ENCODE peak calls at places on chromosomes 1 and 21, in six cellular contexts. M is HepG2; N is GM23338; R is CD8-positive, alpha-beta T cell; E is cardiac muscle cell; W is heart right ventricle. B is an unnamed sample.

GRCh38 chr1:11563560-11564069 is 84.7 kb downstream of the DISP3 start:
- DNase-seq in M (no peak), N (no peak), R (no peak), E (peak; percentile 4), W (no peak), B (no peak)

GRCh38 chr1:29521846-29522580 is 285.7 kb downstream of the PTPRU start:
- DNase-seq in M (no peak), N (no peak), R (no peak), E (no peak), W (no peak), B (no peak)

GRCh38 chr1:59761440-59761839 is 53.3 kb upstream of the HOOK1 start:
- DNase-seq in M (no peak), N (no peak), R (no peak), E (no peak), W (no peak), B (no peak)

GRCh38 chr1:171434717-171435346 is 50.5 kb upstream of the PRRC2C start:
- DNase-seq in M (no peak), N (no peak), R (no peak), E (peak; percentile 94), W (no peak), B (peak; percentile 63)

GRCh38 chr1:118337346-118337745 is 152.3 kb upstream of the SPAG17 start:
- DNase-seq in M (no peak), N (no peak), R (no peak), E (no peak), W (no peak), B (no peak)

GRCh38 chr1:181354865-181355264 is 128.5 kb upstream of the CACNA1E start:
- DNase-seq in M (no peak), N (no peak), R (no peak), E (no peak), W (no peak), B (no peak)

GRCh38 chr1:176843352-176844297 is 320.9 kb downstream of the ASTN1 start:
- DNase-seq in M (peak; percentile 7), N (peak; percentile 59), R (no peak), E (peak; percentile 61), W (peak; percentile 19), B (peak; percentile 0)

GRCh38 chr1:37708471-37708870 is 16.2 kb downstream of the CDCA8 start:
- DNase-seq in M (no peak), N (no peak), R (no peak), E (no peak), W (no peak), B (no peak)

GRCh38 chr1:47611992-47612391 is 174.1 kb downstream of the FOXD2 start:
- DNase-seq in M (no peak), N (no peak), R (no peak), E (no peak), W (peak; percentile 0), B (no peak)

GRCh38 chr1:32733573-32734321 is 31.2 kb upstream of the SYNC start:
- DNase-seq in M (peak; percentile 61), N (peak; percentile 70), R (no peak), E (peak; percentile 29), W (peak; percentile 64), B (no peak)

GRCh38 chr21:44509539-44509938 is 30.5 kb downstream of the KRTAP10-1 start:
- DNase-seq in M (no peak), N (no peak), R (no peak), E (no peak), W (peak; percentile 74), B (no peak)

GRCh38 chr1:89104687-89105086 is 21.2 kb downstream of the GBP2 start:
- DNase-seq in M (no peak), N (peak; percentile 26), R (no peak), E (no peak), W (no peak), B (no peak)

GRCh38 chr1:105138445-105138821 is 1388.7 kb downstream of the AMY1C start:
- DNase-seq in M (peak; percentile 76), N (no peak), R (no peak), E (peak; percentile 0), W (no peak), B (no peak)

GRCh38 chr1:9910425-9911178 is 533 bp upstream of the CTNNBIP1 start:
- DNase-seq in M (peak; percentile 96), N (peak; percentile 99), R (peak; percentile 100), E (peak; percentile 100), W (peak; percentile 100), B (peak; percentile 98)

GRCh38 chr21:15592271-15592860 is 137.4 kb upstream of the USP25 start:
- DNase-seq in M (peak; percentile 44), N (peak; percentile 35), R (no peak), E (peak; percentile 73), W (no peak), B (peak; percentile 21)

GRCh38 chr1:87449348-87449963 is 120.8 kb downstream of the LMO4 start:
- DNase-seq in M (no peak), N (no peak), R (no peak), E (peak; percentile 54), W (peak; percentile 76), B (no peak)

GRCh38 chr1:111140680-111140967 is 601 bp downstream of the CEPT1 start:
- DNase-seq in M (peak; percentile 67), N (peak; percentile 75), R (no peak), E (peak; percentile 56), W (no peak), B (no peak)

GRCh38 chr1:210340751-210341328 is 12.1 kb downstream of the HHAT start:
- DNase-seq in M (no peak), N (no peak), R (no peak), E (no peak), W (no peak), B (no peak)

GRCh38 chr1:222263791-222264190 is 284.1 kb downstream of the HHIPL2 start:
- DNase-seq in M (no peak), N (no peak), R (no peak), E (no peak), W (no peak), B (no peak)

GRCh38 chr1:77406661-77407060 is 124.8 kb downstream of the AK5 start:
- DNase-seq in M (no peak), N (no peak), R (no peak), E (peak; percentile 18), W (no peak), B (no peak)

GRCh38 chr1:159229486-159229885 is 24.8 kb downstream of the ACKR1 start:
- DNase-seq in M (no peak), N (no peak), R (no peak), E (no peak), W (no peak), B (no peak)

GRCh38 chr1:209585672-209586071 is 2.2 kb downstream of the CAMK1G start:
- DNase-seq in M (no peak), N (peak; percentile 63), R (no peak), E (peak; percentile 56), W (peak; percentile 46), B (no peak)

GRCh38 chr1:60571811-60572210 is 498.2 kb upstream of the C1orf87 start:
- DNase-seq in M (no peak), N (no peak), R (no peak), E (peak; percentile 54), W (no peak), B (no peak)

GRCh38 chr1:23619299-23620188 is 60.2 kb upstream of the ID3 start:
- DNase-seq in M (no peak), N (peak; percentile 86), R (peak; percentile 88), E (peak; percentile 30), W (peak; percentile 17), B (no peak)

GRCh38 chr1:84884671-84885389 is 8.2 kb downstream of the LPAR3 start:
- DNase-seq in M (no peak), N (no peak), R (no peak), E (peak; percentile 56), W (no peak), B (no peak)

GRCh38 chr1:88552226-88552625 is 131.8 kb upstream of the PKN2 start:
- DNase-seq in M (no peak), N (peak; percentile 20), R (no peak), E (no peak), W (no peak), B (no peak)

GRCh38 chr1:17673335-17674075 is 81.6 kb upstream of the ACTL8 start:
- DNase-seq in M (no peak), N (no peak), R (no peak), E (no peak), W (peak; percentile 19), B (no peak)

GRCh38 chr1:26450906-26451305 is 18.8 kb downstream of the DHDDS start:
- DNase-seq in M (no peak), N (no peak), R (no peak), E (no peak), W (no peak), B (no peak)

GRCh38 chr1:178055093-178055492 is 38.8 kb upstream of the RASAL2 start:
- DNase-seq in M (peak; percentile 40), N (peak; percentile 74), R (no peak), E (peak; percentile 45), W (peak; percentile 48), B (no peak)

GRCh38 chr1:95002657-95003432 is 69.9 kb downstream of the ALG14 start:
- DNase-seq in M (peak; percentile 31), N (no peak), R (no peak), E (peak; percentile 49), W (peak; percentile 28), B (no peak)
- H3K27ac ChIP-seq in M (peak overlapping the region; percentile 50), N (no peak overlapping the region), R (no peak overlapping the region), E (peak overlapping the region; percentile 69), W (peak overlapping the region; percentile 54), B (no peak overlapping the region)

GRCh38 chr1:224259986-224260385 is 70.0 kb downstream of the NVL start:
- DNase-seq in M (no peak), N (no peak), R (no peak), E (peak; percentile 13), W (no peak), B (no peak)

GRCh38 chr1:224266105-224266935 is 63.7 kb downstream of the NVL start:
- DNase-seq in M (no peak), N (no peak), R (no peak), E (no peak), W (no peak), B (no peak)

GRCh38 chr1:224258351-224258750 is 71.6 kb downstream of the NVL start:
- DNase-seq in M (no peak), N (no peak), R (no peak), E (no peak), W (no peak), B (no peak)

GRCh38 chr1:224264321-224264720 is 65.7 kb downstream of the NVL start:
- DNase-seq in M (no peak), N (no peak), R (no peak), E (no peak), W (no peak), B (no peak)

GRCh38 chr1:224262373-224263054 is 67.5 kb downstream of the NVL start:
- DNase-seq in M (no peak), N (no peak), R (no peak), E (peak; percentile 34), W (no peak), B (no peak)
- TF ChIP-seq CTCF in M (no peak), N (no peak), R (no peak), E (no peak), W (no peak), B (no peak)

DNA sequence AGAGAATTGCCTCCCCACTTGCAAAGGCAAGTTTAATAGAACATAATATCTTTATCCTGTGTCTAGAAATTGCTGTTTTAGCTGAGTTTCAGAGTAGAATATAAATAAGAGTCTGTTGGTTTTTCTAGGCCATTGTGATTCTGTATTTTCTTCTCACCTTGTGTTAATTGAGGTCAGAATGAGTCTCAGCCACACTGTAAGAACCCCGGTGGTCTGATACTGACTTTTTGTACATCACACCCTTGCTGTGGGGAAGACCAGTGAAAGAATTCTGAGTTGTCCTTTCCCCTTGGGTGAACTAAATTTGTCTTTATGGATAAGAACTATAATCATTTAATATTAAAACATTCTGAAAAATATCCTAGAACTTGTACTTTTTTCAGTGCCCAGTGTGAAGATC is 6.8 kb downstream of the HIPK1 start:
- DNase-seq in M (no peak), N (no peak), R (no peak), E (no peak), W (no peak), B (no peak)
- H3K4me3 ChIP-seq in M (no peak overlapping the region), N (no peak overlapping the region), R (no peak overlapping the region), E (no peak overlapping the region), W (no peak overlapping the region), B (no peak overlapping the region)

GRCh38 chr1:44406761-44407429 is 1.8 kb downstream of the RNF220 start:
- DNase-seq in M (no peak), N (peak; percentile 52), R (no peak), E (no peak), W (no peak), B (no peak)
- H3K27ac ChIP-seq in M (no peak overlapping the region), N (no peak overlapping the region), R (no peak overlapping the region), E (no peak overlapping the region), W (peak overlapping the region; percentile 64), B (no peak overlapping the region)